ENCODE peak calls at places on chromosomes 2 and 18, in five cellular contexts. T is astrocyte of the cerebellum, D is body of pancreas, K is foreskin fibroblast, W is transverse colon. G is an unnamed sample.

GRCh38 chr2:240523451-240524281 is 34.1 kb downstream of the ANKMY1 start:
- DNase-seq in K (no peak), W (no peak), T (no peak), D (no peak), G (no peak)

GRCh38 chr18:30889582-30890301 is 152.8 kb downstream of the DSC3 start:
- DNase-seq in W (no peak), D (no peak), K (no peak), T (peak), G (no peak)

GRCh38 chr2:233413529-233414272 is 59.4 kb downstream of the DGKD start:
- DNase-seq in D (peak), W (no peak), K (peak), T (no peak), G (peak)

GRCh38 chr18:67583621-67584020 is 67.1 kb upstream of the DSEL start:
- DNase-seq in K (peak), W (no peak), D (no peak), T (no peak), G (no peak)

GRCh38 chr2:57981369-57981768 is 65.2 kb upstream of the VRK2 start:
- DNase-seq in D (no peak), T (peak), W (no peak), K (peak), G (peak)

GRCh38 chr2:111160758-111161157 is 40.0 kb downstream of the BCL2L11 start:
- DNase-seq in D (no peak), K (peak), T (peak), W (no peak), G (no peak)

GRCh38 chr2:15302154-15302553 is 259.0 kb downstream of the NBAS start:
- DNase-seq in K (peak), T (no peak), D (no peak), W (no peak), G (peak)

GRCh38 chr2:47360937-47361336 is 42.0 kb upstream of the MSH2 start:
- DNase-seq in W (peak), K (peak), T (no peak), D (no peak), G (no peak)

GRCh38 chr18:57921708-57922107 is 118.6 kb upstream of the ATP8B1 start:
- DNase-seq in K (peak), T (no peak), W (no peak), D (no peak), G (no peak)

GRCh38 chr18:74219056-74219455 is 70.7 kb downstream of the TIMM21 start:
- DNase-seq in W (no peak), D (no peak), T (no peak), K (no peak), G (no peak)

GRCh38 chr2:173884403-173884802 is 80.8 kb downstream of the SP3 start:
- DNase-seq in D (peak), W (peak), T (peak), K (peak), G (peak)

GRCh38 chr2:192196451-192197194 is 1.9 kb upstream of the TMEFF2 start:
- DNase-seq in T (no peak), W (no peak), K (peak), D (no peak), G (no peak)

DNA sequence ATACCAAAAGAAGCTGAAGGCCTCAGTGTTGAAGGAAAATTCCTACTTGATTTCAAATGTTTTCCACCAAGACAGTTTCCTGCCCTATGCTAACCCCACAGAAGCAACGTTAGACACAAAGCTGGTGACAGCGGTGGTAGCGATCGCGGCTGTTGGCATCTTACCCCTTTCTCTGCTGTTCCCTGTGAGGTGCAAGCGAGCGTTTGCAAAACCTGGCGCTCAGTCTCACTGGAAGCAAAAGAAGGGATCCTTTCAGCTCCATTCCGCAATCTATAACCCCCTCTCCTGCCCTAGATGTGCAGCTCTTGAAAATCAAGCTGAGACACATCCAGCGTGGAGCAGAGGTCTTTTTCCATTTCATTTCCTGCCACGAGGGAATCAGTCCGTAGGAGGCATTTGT is 20.1 kb downstream of the ID2 start:
- DNase-seq in W (no peak), T (no peak), D (no peak), K (no peak), G (no peak)
- TF ChIP-seq CTCF in W (no peak), T (no peak), D (no peak), K (no peak), G (no peak)

GRCh38 chr2:178844269-178844668 is 37.0 kb upstream of the TTN start:
- DNase-seq in T (peak), K (no peak), W (no peak), D (no peak), G (no peak)

GRCh38 chr2:178846458-178846802 is 39.2 kb upstream of the TTN start:
- DNase-seq in K (no peak), T (no peak), D (no peak), W (no peak), G (no peak)

GRCh38 chr2:178843688-178844087 is 36.5 kb upstream of the TTN start:
- DNase-seq in W (no peak), T (no peak), K (no peak), D (no peak), G (no peak)

GRCh38 chr2:178845565-178846457 is 38.6 kb upstream of the TTN start:
- DNase-seq in K (peak), D (no peak), W (no peak), T (peak), G (no peak)

GRCh38 chr2:178844690-178845089 is 37.5 kb upstream of the TTN start:
- DNase-seq in K (no peak), D (no peak), W (no peak), T (no peak), G (no peak)
- H3K4me3 ChIP-seq in K (no peak), D (no peak), W (no peak), T (no peak), G (no peak)

DNA sequence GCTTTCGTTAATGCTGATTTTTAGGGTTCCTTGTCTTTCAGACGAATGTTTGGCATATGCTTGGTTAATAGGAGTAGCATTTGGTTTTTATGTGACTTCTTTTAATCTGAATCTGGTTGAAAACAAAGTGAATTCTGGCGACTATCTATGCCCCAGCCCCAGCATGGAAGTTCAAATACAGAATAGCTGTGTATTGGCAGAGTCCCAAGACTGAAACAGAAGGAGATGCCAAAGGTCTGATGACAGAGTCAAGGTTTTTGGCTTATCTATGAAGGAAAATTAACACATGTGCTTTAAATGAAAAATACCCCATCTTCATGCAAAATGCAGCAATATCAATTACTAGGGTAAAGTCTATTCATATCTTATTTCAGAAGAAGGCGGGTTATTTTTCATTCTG is 734.8 kb upstream of the NXPH2 start:
- DNase-seq in W (no peak), K (no peak), D (no peak), T (no peak), G (no peak)
- TF ChIP-seq CTCF in W (no peak), K (no peak), D (no peak), T (no peak), G (no peak)

GRCh38 chr2:181680937-181681811 is 857 bp upstream of the NEUROD1 start:
- DNase-seq in K (peak), W (no peak), D (no peak), T (no peak), G (no peak)
- H3K4me3 ChIP-seq in K (peak), W (no peak), D (no peak), T (peak), G (peak)

DNA sequence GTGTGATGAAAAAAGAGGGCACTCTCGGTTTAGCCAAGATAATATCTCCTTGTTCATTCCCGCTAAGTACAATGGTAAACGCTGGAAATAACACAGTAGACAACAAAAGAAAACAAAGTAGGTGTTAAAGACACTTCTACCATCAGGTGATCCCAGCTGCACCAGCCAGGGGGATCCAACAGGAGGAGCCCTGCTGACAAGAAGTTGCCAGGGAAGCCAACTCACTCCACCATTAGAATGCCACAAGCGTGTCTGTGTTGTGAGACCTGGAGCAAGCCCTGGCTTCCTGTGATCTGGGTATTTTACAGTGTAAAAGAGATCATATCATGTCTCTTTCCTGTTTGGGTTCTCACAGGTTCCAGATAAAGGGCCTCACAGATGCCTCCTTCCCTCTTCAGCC is 117.0 kb downstream of the GRB14 start:
- DNase-seq in T (no peak), D (peak), K (no peak), W (no peak), G (no peak)
- TF ChIP-seq CTCF in T (no peak), D (no peak), K (peak), W (no peak), G (peak)

DNA sequence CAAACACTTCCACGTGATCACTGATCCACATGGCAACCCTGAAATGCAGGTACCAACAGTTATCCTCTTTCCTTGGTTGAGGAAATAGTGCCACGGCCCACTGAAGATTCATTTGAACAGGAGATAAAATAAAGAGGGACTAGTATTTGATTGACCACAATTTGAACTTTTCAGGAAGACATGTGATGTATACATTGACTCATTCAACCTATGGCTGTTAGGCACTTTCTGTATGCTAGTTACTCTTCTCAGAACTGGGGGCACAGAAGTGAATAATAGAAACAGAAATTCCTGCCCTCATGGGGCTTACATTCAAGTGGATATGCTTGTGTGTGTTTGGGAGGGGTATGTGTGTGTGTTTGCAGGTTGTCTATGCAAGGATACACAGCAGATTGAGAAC is 199.6 kb downstream of the PRKCE start:
- DNase-seq in T (no peak), K (peak), W (no peak), D (no peak), G (no peak)
- H3K4me3 ChIP-seq in T (no peak), K (no peak), W (no peak), D (no peak), G (no peak)

G was measured in retinal pigment epithelial cell.